ENCODE peak calls at places on chromosomes 11 and 22, in four cellular contexts. Q is K562, A is HL-60, E is GM12878. X is an unnamed sample.

GRCh38 chr11:67996622-67997459 is 7.1 kb downstream of the UNC93B1 start:
- DNase-seq in Q (peak), A (peak), E (no peak), X (no peak)

GRCh38 chr22:38718414-38718813 is 12.7 kb downstream of the GTPBP1 start:
- DNase-seq in Q (no peak), A (no peak), E (no peak), X (no peak)

GRCh38 chr11:13335319-13335718 is 57.7 kb downstream of the BMAL1 start:
- DNase-seq in Q (peak), A (peak), E (no peak), X (peak)

GRCh38 chr22:39520874-39521857 is 804 bp downstream of the ATF4 start:
- DNase-seq in Q (peak), A (no peak), E (no peak), X (no peak)

GRCh38 chr11:73931039-73931645 is 19.7 kb upstream of the DNAJB13 start:
- DNase-seq in Q (peak), A (peak), E (no peak), X (no peak)

GRCh38 chr11:65961267-65962135 is at the start of gene SART1:
- DNase-seq in Q (peak), A (peak), E (peak), X (peak)

GRCh38 chr11:74540270-74540669 is 46.7 kb upstream of the LIPT2 start:
- DNase-seq in Q (no peak), A (no peak), E (no peak), X (no peak)

GRCh38 chr11:93484716-93485115 is 58.5 kb downstream of the SMCO4 start:
- DNase-seq in Q (no peak), A (no peak), E (no peak), X (no peak)

GRCh38 chr11:121688860-121689614 is 236.3 kb upstream of the SORL1-AS1 start:
- DNase-seq in Q (no peak), A (no peak), E (no peak), X (no peak)

GRCh38 chr11:62402226-62402625 is 16.6 kb upstream of the SCGB1A1 start:
- DNase-seq in Q (no peak), A (no peak), E (no peak), X (no peak)

DNA sequence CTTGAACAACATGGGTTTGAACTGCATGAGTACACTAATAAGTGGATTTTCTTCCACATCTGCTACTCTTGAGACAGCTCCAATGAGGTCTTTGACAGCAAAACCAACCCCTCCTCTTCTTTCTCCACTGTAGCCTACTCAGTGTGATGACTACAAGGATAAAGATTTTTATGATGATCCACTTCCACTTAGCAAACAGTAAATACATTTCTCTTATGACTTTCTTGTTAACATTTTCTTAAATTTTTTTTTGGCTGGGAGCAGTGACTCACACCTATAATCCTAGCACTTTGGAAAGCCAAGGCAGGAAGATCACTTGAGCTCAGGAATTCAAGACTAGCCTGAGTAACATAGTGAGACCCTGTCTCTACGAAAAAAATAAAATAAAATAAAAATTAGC is 9.9 kb upstream of the EIF4G2 start:
- DNase-seq in Q (no peak), A (no peak), E (no peak), X (no peak)
- TF ChIP-seq SPI1 in Q (no peak), A (no peak), E (no peak), X (no peak)

GRCh38 chr11:36054628-36055027 is 110.8 kb downstream of the LDLRAD3 start:
- DNase-seq in Q (no peak), A (no peak), E (no peak), X (no peak)

GRCh38 chr11:36053314-36053713 is 109.5 kb downstream of the LDLRAD3 start:
- DNase-seq in Q (no peak), A (no peak), E (no peak), X (no peak)

GRCh38 chr11:36048496-36049247 is 104.8 kb downstream of the LDLRAD3 start:
- DNase-seq in Q (no peak), A (no peak), E (no peak), X (no peak)

GRCh38 chr11:36053901-36054300 is 110.0 kb downstream of the LDLRAD3 start:
- DNase-seq in Q (no peak), A (no peak), E (no peak), X (no peak)

DNA sequence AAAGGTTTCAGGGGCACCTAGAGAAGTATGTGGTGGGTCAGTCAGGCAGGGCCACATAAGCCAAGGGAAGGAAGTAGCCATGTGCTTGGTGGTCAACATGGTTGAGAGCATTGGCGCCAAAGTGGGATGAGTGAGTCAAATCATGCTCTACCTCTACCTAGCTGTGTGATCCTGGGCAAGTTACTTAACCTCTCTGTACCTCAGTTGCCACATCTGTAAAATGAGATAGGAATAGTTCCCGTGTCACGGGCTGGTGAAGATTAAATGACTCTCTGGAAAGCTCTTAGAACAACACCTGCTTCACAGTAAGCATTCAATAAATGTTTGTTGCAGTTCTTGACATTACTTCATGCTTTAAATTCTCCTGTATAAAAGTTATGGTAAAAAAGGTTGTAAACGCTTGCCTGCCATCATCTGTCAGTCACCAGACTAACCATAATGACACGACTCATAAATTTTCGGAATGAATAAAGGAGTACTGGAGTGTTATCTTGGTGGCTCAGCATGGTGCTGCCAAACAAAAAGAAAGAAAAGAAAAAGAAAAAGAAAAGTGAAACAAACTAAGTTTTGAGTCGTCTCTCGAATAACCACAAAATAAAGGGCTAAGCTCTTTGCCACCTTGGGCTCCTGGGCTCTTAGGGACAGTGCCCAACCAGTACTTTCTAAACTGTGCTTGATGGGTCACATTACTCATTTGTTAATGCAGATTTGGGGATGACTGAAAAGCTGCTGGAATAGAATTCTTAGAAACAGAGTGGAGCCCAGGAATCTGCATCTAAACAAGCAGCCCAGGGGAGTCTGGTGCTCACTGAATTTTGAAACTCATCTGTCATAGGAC is 107.6 kb downstream of the LDLRAD3 start:
- DNase-seq in Q (no peak), A (no peak), E (no peak), X (no peak)
- TF ChIP-seq SPI1 in Q (no peak), A (no peak), E (no peak), X (no peak)

GRCh38 chr22:48101704-48102103 is 1339.3 kb downstream of the TBC1D22A start:
- DNase-seq in Q (no peak), A (no peak), E (no peak), X (no peak)

GRCh38 chr22:48104102-48104738 is 1341.8 kb downstream of the TBC1D22A start:
- DNase-seq in Q (no peak), A (no peak), E (no peak), X (no peak)

GRCh38 chr22:48102581-48102980 is 1340.1 kb downstream of the TBC1D22A start:
- DNase-seq in Q (no peak), A (no peak), E (no peak), X (no peak)

GRCh38 chr22:48104786-48105185 is 1342.3 kb downstream of the TBC1D22A start:
- DNase-seq in Q (no peak), A (no peak), E (no peak), X (no peak)

DNA sequence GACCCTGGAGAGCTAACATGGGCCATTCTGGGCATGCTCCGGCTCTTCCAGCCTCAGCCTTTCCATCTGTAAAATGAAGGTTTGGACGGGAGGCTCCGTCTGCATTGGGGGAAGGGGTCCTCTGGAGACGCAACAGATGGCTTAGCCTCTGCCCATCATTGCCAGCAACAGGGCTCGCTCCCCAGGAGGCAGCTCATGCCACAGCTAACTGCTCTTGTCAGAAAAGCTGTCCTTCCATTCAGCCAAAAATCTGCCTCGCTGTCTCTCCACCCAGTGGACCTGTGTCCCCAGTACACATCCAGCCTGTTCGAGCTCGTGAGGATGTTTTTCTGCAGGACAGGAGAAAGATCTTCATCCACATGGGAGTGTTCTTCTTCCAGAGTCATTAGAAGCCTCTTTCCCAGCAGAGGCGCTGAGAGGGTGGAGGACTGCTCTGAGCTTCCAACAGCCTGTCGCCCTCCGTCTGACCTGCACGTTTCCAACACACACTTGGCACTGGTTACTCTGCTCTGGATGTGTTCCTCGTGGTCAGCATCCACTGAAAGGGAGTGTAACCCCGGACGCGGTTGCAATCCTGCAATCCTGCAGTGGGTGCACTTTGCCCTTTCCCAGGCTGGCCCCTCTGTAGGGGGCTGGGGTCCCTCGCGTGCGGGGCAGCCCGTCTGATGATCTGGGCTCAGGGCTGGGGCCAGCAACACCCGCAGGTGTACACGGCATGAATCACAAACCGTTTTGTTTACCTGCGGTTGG is 1340.9 kb downstream of the TBC1D22A start:
- DNase-seq in Q (no peak), A (no peak), E (no peak), X (no peak)
- TF ChIP-seq SPI1 in Q (no peak), A (no peak), E (no peak), X (no peak)

GRCh38 chr22:47033648-47034000 is 271.2 kb downstream of the TBC1D22A start:
- DNase-seq in Q (no peak), A (no peak), E (no peak), X (no peak)

GRCh38 chr22:47035443-47035881 is 273.0 kb downstream of the TBC1D22A start:
- DNase-seq in Q (no peak), A (no peak), E (no peak), X (no peak)

GRCh38 chr22:47034076-47034808 is 271.8 kb downstream of the TBC1D22A start:
- DNase-seq in Q (no peak), A (no peak), E (no peak), X (no peak)

GRCh38 chr22:47036352-47036751 is 273.9 kb downstream of the TBC1D22A start:
- DNase-seq in Q (no peak), A (no peak), E (no peak), X (no peak)

DNA sequence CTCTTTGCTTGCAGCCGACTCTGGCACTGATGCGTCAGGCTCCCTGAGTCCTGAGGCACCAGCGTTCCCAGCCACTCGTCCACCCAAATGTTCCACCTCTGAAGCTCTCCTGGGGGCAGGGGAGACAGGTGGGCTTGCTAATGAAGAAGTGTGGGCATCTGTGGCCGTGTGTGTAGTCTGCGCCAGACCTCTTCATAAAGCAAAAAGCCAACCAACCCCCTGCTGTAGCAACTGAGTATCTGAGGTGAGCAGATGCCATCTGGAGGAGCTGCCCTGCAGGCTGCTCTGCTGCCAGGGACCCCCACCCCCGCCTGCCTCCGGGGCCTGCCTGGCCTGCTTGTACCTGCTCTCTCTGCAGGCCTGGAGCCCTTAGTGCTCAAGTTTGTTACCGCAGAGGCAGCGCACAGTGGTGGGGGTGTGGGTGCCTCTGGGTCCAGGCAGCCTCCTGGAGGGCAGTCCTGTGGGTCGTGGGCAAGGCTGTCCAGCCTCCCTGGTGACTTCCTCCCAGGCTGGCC is 272.5 kb downstream of the TBC1D22A start:
- DNase-seq in Q (no peak), A (no peak), E (no peak), X (no peak)
- TF ChIP-seq SPI1 in Q (no peak), A (no peak), E (no peak), X (no peak)

GRCh38 chr11:32819187-32819586 is 10.5 kb upstream of the PRRG4 start:
- DNase-seq in Q (no peak), A (no peak), E (no peak), X (no peak)

GRCh38 chr11:32817843-32818183 is 11.9 kb upstream of the PRRG4 start:
- DNase-seq in Q (no peak), A (no peak), E (no peak), X (no peak)

GRCh38 chr11:32817181-32817842 is 12.4 kb upstream of the PRRG4 start:
- DNase-seq in Q (no peak), A (no peak), E (no peak), X (no peak)

GRCh38 chr11:32821917-32822560 is 7.7 kb upstream of the PRRG4 start:
- DNase-seq in Q (no peak), A (no peak), E (no peak), X (no peak)

DNA sequence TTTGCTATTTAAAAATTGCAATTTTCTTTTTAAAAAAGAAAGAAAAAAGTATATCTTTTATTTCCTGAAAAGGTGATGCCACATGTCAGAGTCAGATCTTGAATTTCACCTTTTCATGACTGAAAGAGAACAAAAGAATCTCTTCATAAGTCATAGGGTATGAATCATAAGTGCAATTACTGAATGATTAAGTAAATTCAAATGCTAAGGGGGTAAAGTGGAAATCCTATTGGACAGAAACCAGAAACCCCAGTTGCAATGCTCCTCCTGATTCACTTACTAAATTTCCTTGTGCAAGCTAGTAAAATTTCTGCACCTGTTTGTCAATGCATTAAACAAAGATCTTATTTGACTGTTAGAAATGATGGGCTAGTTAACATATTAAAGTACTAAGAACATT is 8.2 kb upstream of the PRRG4 start:
- DNase-seq in Q (no peak), A (no peak), E (no peak), X (no peak)
- TF ChIP-seq SPI1 in Q (no peak), A (no peak), E (no peak), X (no peak)